ENCODE peak calls at places on chromosomes 6 and 20, in seven cellular contexts. Y, T, X, S, W, E and P are unnamed samples.

GRCh38 chr20:61170521-61170920 is 81.5 kb upstream of the CDH4 start:
- DNase-seq in Y (no peak), T (no peak), X (no peak), S (peak), W (no peak), E (no peak), P (no peak)

GRCh38 chr6:92577077-92577719 is 842.2 kb downstream of the EPHA7 start:
- DNase-seq in Y (no peak), T (peak), X (no peak), S (peak), W (no peak), E (no peak), P (no peak)

GRCh38 chr6:106134906-106135634 is 48.9 kb downstream of the PRDM1 start:
- DNase-seq in Y (no peak), T (peak), X (no peak), S (no peak), W (no peak), E (peak), P (no peak)

GRCh38 chr6:87251225-87251624 is 71.2 kb upstream of the SMIM8 start:
- DNase-seq in Y (no peak), T (no peak), X (no peak), S (no peak), W (no peak), E (no peak), P (no peak)

GRCh38 chr6:31098449-31098938 is 13.9 kb downstream of the C6orf15 start:
- DNase-seq in Y (no peak), T (no peak), X (no peak), S (no peak), W (no peak), E (no peak), P (no peak)

GRCh38 chr6:80638222-80639055 is 532.0 kb downstream of the BCKDHB start:
- DNase-seq in Y (peak), T (peak), X (peak), S (peak), W (no peak), E (no peak), P (no peak)

GRCh38 chr6:122995930-122996796 is at the start of gene CLVS2:
- DNase-seq in Y (no peak), T (no peak), X (peak), S (peak), W (no peak), E (no peak), P (no peak)

GRCh38 chr20:25251558-25251957 is 3.7 kb downstream of the PYGB start:
- DNase-seq in Y (no peak), T (no peak), X (peak), S (no peak), W (no peak), E (no peak), P (no peak)

GRCh38 chr6:1336246-1336843 is 24.4 kb downstream of the FOXQ1 start:
- DNase-seq in Y (no peak), T (peak), X (no peak), S (no peak), W (no peak), E (no peak), P (no peak)

GRCh38 chr6:161564951-161565350 is 291.1 kb upstream of the AGPAT4 start:
- DNase-seq in Y (no peak), T (no peak), X (no peak), S (no peak), W (no peak), E (no peak), P (no peak)

GRCh38 chr20:37501940-37502339 is 19.1 kb upstream of the NNAT start:
- DNase-seq in Y (no peak), T (no peak), X (no peak), S (no peak), W (no peak), E (no peak), P (no peak)

GRCh38 chr6:109720336-109720735 is 29.2 kb downstream of the FIG4 start:
- DNase-seq in Y (no peak), T (no peak), X (no peak), S (no peak), W (no peak), E (no peak), P (no peak)

GRCh38 chr6:125751334-125751916 is 2.0 kb downstream of the HEY2 start:
- DNase-seq in Y (no peak), T (no peak), X (no peak), S (no peak), W (no peak), E (no peak), P (no peak)

GRCh38 chr20:50577175-50578018 is 67.2 kb downstream of the PTPN1 start:
- DNase-seq in Y (no peak), T (no peak), X (peak), S (no peak), W (no peak), E (no peak), P (no peak)

GRCh38 chr6:96330884-96331283 is 190.7 kb upstream of the UFL1 start:
- DNase-seq in Y (no peak), T (no peak), X (no peak), S (no peak), W (no peak), E (no peak), P (no peak)

GRCh38 chr6:154430494-154430919 is 73.9 kb upstream of the IPCEF1 start:
- DNase-seq in Y (no peak), T (peak), X (no peak), S (no peak), W (no peak), E (no peak), P (no peak)

GRCh38 chr6:130602151-130602770 is 224.9 kb upstream of the SMLR1 start:
- DNase-seq in Y (no peak), T (no peak), X (no peak), S (no peak), W (no peak), E (no peak), P (no peak)

GRCh38 chr20:2246081-2246491 is 49.7 kb upstream of the TGM3 start:
- DNase-seq in Y (no peak), T (no peak), X (no peak), S (no peak), W (no peak), E (no peak), P (no peak)

GRCh38 chr6:119283214-119283613 is 66.3 kb downstream of the MAN1A1 start:
- DNase-seq in Y (no peak), T (no peak), X (no peak), S (no peak), W (no peak), E (no peak), P (no peak)

GRCh38 chr20:3927486-3928291 is 38.5 kb downstream of the PANK2 start:
- DNase-seq in Y (no peak), T (no peak), X (no peak), S (no peak), W (no peak), E (no peak), P (no peak)

GRCh38 chr20:24993337-24994185 is 1.0 kb upstream of the APMAP start:
- DNase-seq in Y (no peak), T (peak), X (no peak), S (no peak), W (no peak), E (peak), P (no peak)

GRCh38 chr6:73418081-73418741 is 23.6 kb downstream of the DDX43 start:
- DNase-seq in Y (no peak), T (no peak), X (no peak), S (no peak), W (no peak), E (no peak), P (no peak)

GRCh38 chr20:41655966-41656685 is 37.9 kb upstream of the CHD6 start:
- DNase-seq in Y (no peak), T (no peak), X (peak), S (no peak), W (no peak), E (no peak), P (no peak)

GRCh38 chr6:112038268-112038667 is 15.6 kb upstream of the CCN6 start:
- DNase-seq in Y (no peak), T (no peak), X (no peak), S (no peak), W (no peak), E (no peak), P (no peak)

GRCh38 chr6:40586369-40586768 is 795 bp downstream of the LRFN2 start:
- DNase-seq in Y (no peak), T (no peak), X (peak), S (no peak), W (no peak), E (no peak), P (no peak)

GRCh38 chr6:14835122-14835521 is 410.7 kb upstream of the JARID2 start:
- DNase-seq in Y (no peak), T (no peak), X (no peak), S (no peak), W (no peak), E (no peak), P (no peak)

GRCh38 chr20:819680-820327 is 13.7 kb upstream of the FAM110A start:
- DNase-seq in Y (no peak), T (no peak), X (no peak), S (no peak), W (no peak), E (no peak), P (no peak)

GRCh38 chr20:3543901-3544507 is 73.2 kb downstream of the ATRN start:
- DNase-seq in Y (no peak), T (peak), X (no peak), S (no peak), W (no peak), E (no peak), P (no peak)

GRCh38 chr6:86511962-86512361 is 425.4 kb upstream of the HTR1E start:
- DNase-seq in Y (no peak), T (no peak), X (no peak), S (no peak), W (no peak), E (no peak), P (no peak)

GRCh38 chr6:119210596-119210995 is 132.1 kb upstream of the FAM184A start:
- DNase-seq in Y (no peak), T (no peak), X (no peak), S (no peak), W (no peak), E (no peak), P (no peak)

GRCh38 chr6:10478187-10479040 is 42.7 kb upstream of the GCNT2 start:
- DNase-seq in Y (no peak), T (peak), X (peak), S (no peak), W (no peak), E (peak), P (no peak)

DNA sequence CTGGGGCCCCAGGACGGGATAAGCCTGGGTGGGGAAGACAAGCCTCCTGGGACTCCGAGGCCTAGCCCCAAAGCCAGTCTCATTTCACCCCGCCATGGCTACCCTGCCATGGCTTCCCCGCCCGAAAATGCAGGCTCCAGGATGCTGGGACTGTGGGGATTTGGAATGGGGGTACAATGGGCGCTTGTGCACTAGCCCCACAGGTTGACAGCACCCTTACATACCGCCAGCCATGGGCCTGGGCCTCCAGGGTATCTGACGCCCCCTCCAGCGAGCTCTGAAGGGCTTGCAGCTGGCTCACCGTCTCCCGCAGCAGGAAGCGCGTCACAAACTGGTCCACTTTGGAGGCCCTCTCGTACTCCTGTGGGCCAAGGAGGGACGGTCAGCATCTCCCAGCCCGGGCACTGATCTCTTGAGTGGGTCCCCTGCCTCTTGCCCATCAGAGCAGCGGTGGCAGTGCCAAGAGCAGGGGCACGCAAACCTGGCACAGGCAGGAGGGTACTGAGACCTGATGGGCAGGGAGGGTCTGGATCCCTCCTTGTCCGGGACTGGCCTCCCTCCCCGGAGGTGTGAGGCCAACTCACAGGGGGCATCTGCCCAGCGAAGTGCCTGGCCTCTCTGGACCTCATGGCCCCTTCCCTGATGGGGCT is 2.0 kb upstream of the C20orf144 start:
- DNase-seq in Y (no peak), T (no peak), X (no peak), S (no peak), W (no peak), E (no peak), P (no peak)
- TF ChIP-seq TAF1 in Y (no peak), T (no peak), X (no peak), S (no peak), W (no peak), E (no peak), P (no peak)

GRCh38 chr20:62734336-62734735 is 25.7 kb downstream of the NTSR1 start:
- DNase-seq in Y (no peak), T (no peak), X (no peak), S (no peak), W (no peak), E (no peak), P (no peak)

GRCh38 chr20:62736407-62737071 is 27.9 kb downstream of the NTSR1 start:
- DNase-seq in Y (no peak), T (no peak), X (no peak), S (no peak), W (no peak), E (no peak), P (no peak)

GRCh38 chr20:62734881-62735280 is 26.2 kb downstream of the NTSR1 start:
- DNase-seq in Y (no peak), T (no peak), X (no peak), S (no peak), W (no peak), E (no peak), P (no peak)

GRCh38 chr20:62736026-62736406 is 27.4 kb downstream of the NTSR1 start:
- DNase-seq in Y (no peak), T (no peak), X (no peak), S (no peak), W (no peak), E (no peak), P (no peak)

DNA sequence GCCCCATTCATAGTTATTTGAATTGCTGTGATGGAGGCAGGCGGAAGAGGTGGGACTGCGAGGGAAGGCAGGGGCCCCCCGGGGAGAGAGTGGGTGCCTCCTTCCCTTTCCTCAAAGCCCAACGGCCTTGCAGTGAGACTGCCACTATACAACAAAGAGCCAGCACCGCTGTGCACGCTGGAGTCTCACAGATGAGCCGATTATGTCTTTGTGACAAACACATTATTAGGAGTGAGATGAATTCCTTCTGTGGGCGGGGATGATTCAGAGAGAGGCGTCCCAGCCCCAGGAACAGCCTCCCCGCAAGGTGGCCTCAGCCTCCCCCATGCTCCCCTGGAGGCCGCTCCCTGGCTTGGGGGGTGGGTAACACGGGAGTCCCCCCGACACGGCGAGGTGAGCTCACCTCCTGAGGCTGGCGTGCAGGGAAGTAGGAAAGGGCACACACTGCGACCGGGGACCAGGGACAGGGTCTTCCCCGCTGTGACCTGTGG is 26.7 kb downstream of the NTSR1 start:
- DNase-seq in Y (no peak), T (no peak), X (no peak), S (no peak), W (no peak), E (no peak), P (no peak)
- TF ChIP-seq TAF1 in Y (no peak), T (no peak), X (no peak), S (no peak), W (no peak), E (no peak), P (no peak)

GRCh38 chr20:33940701-33941100 is 53.0 kb upstream of the RALY start:
- DNase-seq in Y (no peak), T (no peak), X (no peak), S (no peak), W (no peak), E (no peak), P (no peak)

GRCh38 chr20:33947709-33948295 is 45.9 kb upstream of the RALY start:
- DNase-seq in Y (peak), T (peak), X (peak), S (peak), W (no peak), E (peak), P (peak)

GRCh38 chr20:33948480-33948879 is 45.2 kb upstream of the RALY start:
- DNase-seq in Y (no peak), T (no peak), X (no peak), S (no peak), W (no peak), E (no peak), P (no peak)

GRCh38 chr20:33944914-33945313 is 48.8 kb upstream of the RALY start:
- DNase-seq in Y (no peak), T (peak), X (no peak), S (no peak), W (no peak), E (no peak), P (no peak)

GRCh38 chr20:33945391-33946079 is 48.2 kb upstream of the RALY start:
- DNase-seq in Y (no peak), T (peak), X (no peak), S (no peak), W (no peak), E (no peak), P (no peak)
- TF ChIP-seq TAF1 in Y (no peak), T (no peak), X (no peak), S (no peak), W (no peak), E (no peak), P (no peak)

GRCh38 chr6:56841372-56841749 is 113.5 kb upstream of the BEND6 start:
- DNase-seq in Y (no peak), T (no peak), X (no peak), S (no peak), W (no peak), E (no peak), P (no peak)
- TF ChIP-seq TAF1 in Y (no peak), T (no peak), X (no peak), S (no peak), W (no peak), E (no peak), P (no peak)

DNA sequence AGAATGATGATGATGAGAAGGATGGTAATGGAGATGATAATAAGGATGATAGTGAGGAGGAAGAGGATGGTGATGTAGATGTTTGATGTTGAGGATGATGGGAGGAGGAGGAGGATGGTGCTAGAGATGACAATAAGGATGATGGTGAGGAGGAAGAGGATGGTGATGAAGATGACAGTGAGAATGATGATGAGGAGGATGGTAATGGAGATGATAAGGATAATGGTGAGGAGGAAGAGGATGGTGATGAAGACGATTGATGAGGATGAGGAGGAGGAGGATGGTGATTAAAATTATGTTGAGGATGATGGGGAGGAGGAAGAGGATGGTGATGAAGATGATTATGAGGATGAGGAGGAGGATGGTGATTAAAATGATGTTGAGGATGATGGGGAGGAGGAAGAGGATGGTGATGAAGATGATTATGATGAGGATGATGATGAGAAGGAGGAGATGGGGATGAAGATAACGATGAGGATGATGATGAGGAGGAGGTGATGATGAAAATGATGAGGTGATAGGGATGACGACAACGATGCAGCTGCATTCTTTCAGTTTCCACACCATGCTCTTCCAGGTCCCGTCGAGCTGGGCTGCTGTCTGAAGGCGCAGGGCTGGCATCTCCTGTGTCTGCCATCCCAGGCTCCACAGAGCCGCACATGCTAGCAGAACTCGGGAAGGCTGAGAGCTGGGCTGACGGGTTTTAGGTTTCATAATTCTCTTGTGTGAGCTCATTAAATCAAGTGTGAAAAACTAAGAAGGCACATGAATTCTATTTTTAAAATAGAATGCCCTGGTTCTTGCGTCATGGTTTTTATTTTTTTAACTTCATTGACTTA is 274.9 kb downstream of the SMOC2 start:
- DNase-seq in Y (no peak), T (no peak), X (no peak), S (no peak), W (no peak), E (no peak), P (no peak)
- TF ChIP-seq TAF1 in Y (no peak), T (no peak), X (no peak), S (no peak), W (no peak), E (no peak), P (no peak)

GRCh38 chr20:16069416-16070010 is 503.7 kb downstream of the KIF16B start:
- DNase-seq in Y (peak), T (no peak), X (no peak), S (no peak), W (no peak), E (no peak), P (no peak)

GRCh38 chr20:16062661-16063591 is 510.3 kb downstream of the KIF16B start:
- DNase-seq in Y (no peak), T (no peak), X (peak), S (no peak), W (no peak), E (no peak), P (no peak)

GRCh38 chr20:16063876-16064275 is 509.4 kb downstream of the KIF16B start:
- DNase-seq in Y (no peak), T (no peak), X (no peak), S (no peak), W (no peak), E (no peak), P (no peak)

GRCh38 chr20:16064991-16065707 is 508.1 kb downstream of the KIF16B start:
- DNase-seq in Y (no peak), T (peak), X (no peak), S (no peak), W (no peak), E (no peak), P (no peak)

DNA sequence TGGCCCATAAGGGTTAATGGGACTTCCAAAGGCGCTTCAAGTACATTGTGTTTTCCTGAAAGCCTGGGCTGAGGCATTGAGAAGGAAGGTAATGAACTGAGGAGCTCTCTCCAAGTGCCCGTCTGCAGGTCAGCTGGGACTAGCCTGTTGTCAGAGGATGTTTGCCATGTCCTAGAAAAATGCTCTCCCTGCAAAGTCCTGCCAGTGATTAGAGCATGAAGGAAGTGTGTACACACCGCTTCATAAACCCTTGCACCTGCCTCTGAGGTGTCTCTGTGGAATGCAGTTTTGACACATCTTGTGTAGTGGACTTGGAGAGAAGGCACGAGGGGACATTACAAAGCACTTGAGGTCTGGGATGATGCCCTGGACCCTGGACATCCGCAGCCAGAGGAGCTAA is 506.7 kb downstream of the KIF16B start:
- DNase-seq in Y (no peak), T (no peak), X (no peak), S (no peak), W (no peak), E (no peak), P (no peak)
- TF ChIP-seq TAF1 in Y (no peak), T (no peak), X (no peak), S (no peak), W (no peak), E (no peak), P (no peak)